ENCODE peak calls at places on chromosomes 6 and 20, in four cellular contexts. Z is tibial nerve, I is spleen, T is sigmoid colon. U is an unnamed sample.
A peak's percentile ranks its signal among the peaks of the same experiment; 100 is the strongest.

GRCh38 chr6:149216459-149216858 is 101.1 kb upstream of the TAB2 start:
- DNase-seq in I (no peak), T (no peak), Z (no peak), U (no peak)

GRCh38 chr6:169415179-169415578 is 161.5 kb upstream of the THBS2 start:
- DNase-seq in Z (no peak), T (no peak), I (no peak), U (no peak)

GRCh38 chr6:22657341-22657985 is 88.1 kb downstream of the HDGFL1 start:
- DNase-seq in Z (no peak), I (no peak), T (no peak), U (no peak)

GRCh38 chr6:95248501-95248900 is 328.8 kb upstream of the MANEA start:
- DNase-seq in I (no peak), Z (no peak), T (no peak), U (no peak)

GRCh38 chr20:58718729-58719128 is 26.1 kb downstream of the NPEPL1 start:
- DNase-seq in T (peak; percentile 37), I (peak; percentile 54), Z (no peak), U (no peak)

GRCh38 chr20:59149678-59150504 is 13.7 kb upstream of the ZNF831 start:
- DNase-seq in T (no peak), I (peak; percentile 86), Z (no peak), U (peak; percentile 79)

GRCh38 chr6:151240861-151241642 is 1.3 kb downstream of the AKAP12 start:
- DNase-seq in T (peak; percentile 88), Z (peak; percentile 39), I (no peak), U (no peak)

GRCh38 chr20:33733654-33734576 is 2.1 kb downstream of the ZNF341 start:
- DNase-seq in I (peak; percentile 84), T (peak; percentile 68), Z (no peak), U (no peak)

GRCh38 chr6:83514877-83515466 is 2.6 kb downstream of the PRSS35 start:
- DNase-seq in I (no peak), Z (no peak), T (no peak), U (peak; percentile 6)

GRCh38 chr6:83517500-83517899 is 5.2 kb downstream of the PRSS35 start:
- DNase-seq in I (no peak), T (no peak), Z (no peak), U (no peak)

GRCh38 chr6:83509416-83509815 is 2.9 kb upstream of the PRSS35 start:
- DNase-seq in Z (no peak), T (no peak), I (no peak), U (no peak)

DNA sequence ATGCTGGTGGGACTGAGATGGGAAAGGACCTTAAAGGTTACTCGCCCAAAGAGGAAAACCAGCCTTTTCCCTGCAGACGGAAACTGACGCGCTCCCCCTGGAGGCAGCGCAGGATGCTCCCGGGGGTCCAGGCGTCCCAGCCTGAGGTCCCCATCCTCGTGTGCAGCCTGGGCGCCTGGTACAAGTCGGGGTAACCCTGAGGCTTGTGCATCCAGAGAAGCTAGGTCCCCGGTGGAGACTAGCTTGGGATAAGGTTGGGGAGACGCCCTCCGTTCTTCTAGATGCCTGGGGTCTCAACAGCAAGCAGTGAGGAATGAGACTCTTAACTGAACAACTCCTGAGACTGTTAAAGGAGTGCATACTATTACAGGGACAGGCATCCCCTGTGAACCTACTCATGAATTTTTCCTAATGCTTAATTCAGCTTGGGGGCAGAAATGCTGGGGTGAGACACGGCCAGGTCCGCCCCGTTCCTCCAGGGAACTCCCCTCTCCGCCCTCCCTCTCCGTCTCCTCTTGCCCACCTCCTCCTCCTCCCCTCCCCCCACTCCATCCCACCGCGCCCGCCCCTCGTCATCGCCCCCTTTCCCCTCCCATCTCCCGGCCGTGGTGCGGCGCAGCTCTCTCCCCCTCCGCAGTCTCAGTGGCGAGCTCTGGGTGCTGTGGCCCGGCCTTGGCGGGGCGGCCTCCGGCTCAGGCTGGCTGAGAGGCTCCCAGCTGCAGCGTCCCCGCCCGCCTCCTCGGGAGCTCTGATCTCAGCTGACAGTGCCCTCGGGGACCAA is at the start of gene PRSS35:
- DNase-seq in Z (no peak), I (peak; percentile 83), T (no peak), U (no peak)
- H3K4me3 ChIP-seq in Z (peak within 1 kb of the TSS; percentile 33), I (peak within 1 kb of the TSS; percentile 23), T (peak within 1 kb of the TSS; percentile 38), U (no peak within 1 kb of the TSS)

DNA sequence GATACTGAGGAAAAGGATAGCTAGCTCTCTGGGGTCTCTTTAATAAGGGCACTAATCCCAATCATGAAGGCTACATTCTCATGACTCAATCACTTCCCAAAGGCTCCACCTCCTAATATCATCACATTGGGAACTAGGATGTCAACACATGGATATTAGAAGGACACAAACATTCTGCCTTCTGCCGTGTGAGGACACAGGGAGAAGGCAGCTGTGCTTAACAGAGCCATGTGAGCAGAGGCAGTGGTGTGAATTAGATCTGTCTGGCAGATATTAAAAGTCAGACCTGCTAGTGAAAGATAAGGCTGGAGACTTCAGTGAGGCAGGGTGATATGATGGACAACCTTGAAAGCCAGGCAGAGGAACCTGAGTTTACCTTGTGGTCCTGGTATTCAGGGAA is 341.9 kb downstream of the ARHGAP18 start:
- DNase-seq in T (no peak), I (no peak), Z (no peak), U (no peak)
- H3K4me1 ChIP-seq in T (peaks cover 8% of the 10 kb centered on the region), I (no peaks in the 10 kb centered on the region), Z (peaks cover 14% of the 10 kb centered on the region), U (peaks cover 5% of the 10 kb centered on the region)

DNA sequence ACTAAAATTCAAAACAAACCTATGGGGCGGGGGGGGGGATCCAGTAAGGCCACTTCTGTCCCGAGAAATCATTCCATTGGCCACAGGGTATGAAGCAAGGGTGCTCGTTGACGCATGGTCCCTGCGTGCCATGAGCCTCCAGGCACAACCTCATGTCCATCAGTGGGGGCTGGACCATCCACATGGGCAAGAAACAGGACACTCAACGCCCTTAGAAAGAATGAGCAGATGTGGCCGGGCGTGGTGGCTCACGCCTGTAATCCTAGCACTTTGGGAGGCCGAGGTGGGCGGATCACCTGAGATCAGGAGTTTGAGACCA is 12.1 kb downstream of the TGM2 start:
- DNase-seq in Z (no peak), I (no peak), T (no peak), U (no peak)
- H3K4me3 ChIP-seq in Z (no peak overlapping the region), I (no peak overlapping the region), T (no peak overlapping the region), U (no peak overlapping the region)

GRCh38 chr6:81979329-81979728 is 226.8 kb upstream of the TENT5A start:
- DNase-seq in Z (no peak), T (no peak), I (no peak), U (no peak)

GRCh38 chr6:81978230-81978629 is 225.7 kb upstream of the TENT5A start:
- DNase-seq in I (no peak), T (no peak), Z (no peak), U (no peak)

GRCh38 chr6:81981812-81982211 is 229.3 kb upstream of the TENT5A start:
- DNase-seq in T (no peak), I (no peak), Z (no peak), U (no peak)

GRCh38 chr6:81979767-81980166 is 227.3 kb upstream of the TENT5A start:
- DNase-seq in I (no peak), Z (no peak), T (no peak), U (no peak)

DNA sequence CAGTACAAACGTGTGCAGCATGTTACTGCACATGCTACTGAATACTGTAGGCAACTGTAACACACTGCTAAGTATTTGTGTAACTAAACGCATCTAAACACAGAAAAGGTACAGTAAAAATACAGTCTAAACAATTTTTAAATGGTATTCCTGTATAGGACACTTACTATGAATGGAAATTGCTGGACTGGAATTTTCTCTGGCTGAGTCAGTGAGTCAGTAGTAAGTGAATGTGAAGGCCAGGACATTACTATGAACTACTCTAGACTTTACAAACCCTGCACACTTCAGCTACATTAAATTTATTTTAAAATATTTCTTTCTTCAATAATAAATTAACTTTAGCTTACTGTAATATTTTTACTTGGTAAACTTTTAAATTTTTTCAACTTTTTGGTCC is 225.0 kb upstream of the TENT5A start:
- DNase-seq in T (no peak), Z (no peak), I (no peak), U (no peak)
- H3K4me1 ChIP-seq in T (no peaks in the 10 kb centered on the region), Z (peaks cover 6% of the 10 kb centered on the region), I (no peaks in the 10 kb centered on the region), U (no peaks in the 10 kb centered on the region)

GRCh38 chr6:11442495-11442894 is 95.1 kb upstream of the TMEM170B start:
- DNase-seq in T (no peak), I (no peak), Z (no peak), U (no peak)

GRCh38 chr6:11445146-11445545 is 92.4 kb upstream of the TMEM170B start:
- DNase-seq in I (no peak), T (no peak), Z (no peak), U (no peak)

GRCh38 chr6:11448038-11448437 is 89.5 kb upstream of the TMEM170B start:
- DNase-seq in T (no peak), I (no peak), Z (no peak), U (no peak)

GRCh38 chr6:11450061-11450460 is 87.5 kb upstream of the TMEM170B start:
- DNase-seq in Z (no peak), I (no peak), T (no peak), U (no peak)

DNA sequence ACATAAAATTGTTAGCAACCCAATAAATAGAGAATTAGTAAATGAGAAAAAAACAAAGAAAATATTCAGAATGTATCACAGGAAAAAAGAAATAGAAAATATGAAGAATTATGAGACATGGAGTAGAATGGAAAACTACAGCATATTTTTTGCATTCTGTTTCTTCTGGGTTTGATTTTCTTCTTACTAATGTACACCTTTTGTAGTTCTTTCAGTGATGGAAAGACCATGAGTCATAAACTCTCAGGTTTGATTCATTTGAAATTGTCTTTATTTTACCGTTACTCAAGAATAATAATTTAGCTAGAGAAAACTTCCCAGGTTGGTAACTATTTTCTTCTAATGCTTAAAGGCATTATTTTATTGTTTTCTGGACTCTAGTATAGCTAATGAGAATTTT is 90.3 kb upstream of the TMEM170B start:
- DNase-seq in T (no peak), I (no peak), Z (no peak), U (no peak)
- H3K4me3 ChIP-seq in T (no peak overlapping the region), I (no peak overlapping the region), Z (no peak overlapping the region), U (no peak overlapping the region)

GRCh38 chr20:8153281-8153908 is 21.3 kb downstream of the PLCB1 start:
- DNase-seq in Z (no peak), T (no peak), I (no peak), U (no peak)

GRCh38 chr20:8156603-8157079 is 24.6 kb downstream of the PLCB1 start:
- DNase-seq in T (no peak), Z (no peak), I (no peak), U (no peak)

GRCh38 chr20:8154636-8155035 is 22.6 kb downstream of the PLCB1 start:
- DNase-seq in I (no peak), Z (no peak), T (no peak), U (no peak)

GRCh38 chr20:8155229-8155628 is 23.2 kb downstream of the PLCB1 start:
- DNase-seq in T (no peak), Z (no peak), I (no peak), U (no peak)

GRCh38 chr20:8155848-8156602 is 24.0 kb downstream of the PLCB1 start:
- DNase-seq in T (no peak), Z (no peak), I (no peak), U (no peak)
- H3K4me1 ChIP-seq in T (peaks cover 35% of the 10 kb centered on the region), Z (peaks cover 42% of the 10 kb centered on the region), I (no peaks in the 10 kb centered on the region), U (peaks cover 13% of the 10 kb centered on the region)

DNA sequence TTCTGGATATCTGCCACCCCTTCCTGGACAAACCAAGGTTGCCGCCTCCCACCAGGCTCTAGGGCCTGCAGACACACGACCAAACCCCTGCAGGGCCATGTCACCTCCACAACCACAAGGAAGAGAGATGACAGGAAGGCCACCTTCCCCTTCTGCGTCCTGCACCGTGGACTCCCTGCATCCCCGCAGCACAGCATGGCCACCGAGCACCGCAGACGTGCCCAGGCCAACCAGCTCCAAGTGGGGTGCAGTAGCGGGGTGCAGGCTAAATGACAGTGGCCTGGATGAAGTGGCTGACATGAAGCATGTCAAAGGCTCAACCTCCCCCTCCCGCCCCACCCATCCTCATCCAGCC is 13.8 kb downstream of the TAF4 start:
- DNase-seq in I (peak; percentile 56), T (no peak), Z (no peak), U (no peak)
- H3K4me3 ChIP-seq in I (no peak overlapping the region), T (no peak overlapping the region), Z (no peak overlapping the region), U (no peak overlapping the region)

GRCh38 chr6:41739041-41739440 is 3.6 kb upstream of the TFEB start:
- DNase-seq in Z (no peak), T (no peak), I (no peak), U (no peak)
- H3K4me1 ChIP-seq in Z (peaks cover 9% of the 10 kb centered on the region), T (peaks cover 6% of the 10 kb centered on the region), I (no peaks in the 10 kb centered on the region), U (peaks cover 4% of the 10 kb centered on the region)

U was measured in naive thymus-derived CD4-positive, alpha-beta T cell.